ENCODE peak calls at places on chromosomes 12 and 14, in ten cellular contexts. R is ureter; Y is substantia nigra; F is nephron progenitor cell; M is stimulated activated CD4-positive, alpha-beta T cell treated with anti-CD3 and anti-CD28 coated beads, TNF-alpha, amount 100 ng/mL, for 1 hour; G is NCI-H2081; L is NCI-H1105; Q is foreskin fibroblast; J is activated naive CD8-positive, alpha-beta T cell treated with anti-CD3 and anti-CD28 coated beads, Interleukin-2, amount 10 ng/mL, durations not matched to agents 7 days and 5 days; W is activated CD4-positive, alpha-beta T cell treated with anti-CD3 and anti-CD28 coated beads, Interleukin-2, amount 50 U/mL, for 1 hour. I is an unnamed sample.

GRCh38 chr14:97166497-97166896 is 369.3 kb downstream of the VRK1 start:
- DNase-seq in R (no peak), Y (no peak), F (no peak), M (no peak), G (no peak), L (no peak), Q (no peak), J (no peak), W (no peak), I (no peak)

GRCh38 chr12:10365716-10366433 is 24.0 kb downstream of the KLRK1 start:
- DNase-seq in R (no peak), Y (peak; percentile 65), F (no peak), M (no peak), G (peak; percentile 56), L (peak; percentile 43), Q (no peak), J (no peak), W (no peak), I (no peak)

GRCh38 chr12:52366738-52367485 is at the start of gene KRT85:
- DNase-seq in R (no peak), Y (no peak), F (no peak), M (no peak), G (no peak), L (no peak), Q (no peak), J (peak; percentile 21), W (no peak), I (no peak)

GRCh38 chr12:52126050-52126604 is 46.6 kb downstream of the SMIM41 start:
- DNase-seq in R (peak; percentile 40), Y (no peak), F (no peak), M (no peak), G (peak; percentile 81), L (no peak), Q (no peak), J (no peak), W (no peak), I (no peak)

GRCh38 chr14:56100556-56100955 is 17.7 kb upstream of the PELI2 start:
- DNase-seq in R (no peak), Y (no peak), F (no peak), M (no peak), G (no peak), L (no peak), Q (no peak), J (no peak), W (no peak), I (no peak)

GRCh38 chr12:57105011-57105753 is 6.0 kb downstream of the STAT6 start:
- DNase-seq in R (no peak), Y (no peak), F (no peak), M (no peak), G (no peak), L (no peak), Q (no peak), J (no peak), W (no peak), I (no peak)

GRCh38 chr14:50714452-50715073 is 46.5 kb upstream of the SAV1 start:
- DNase-seq in R (no peak), Y (no peak), F (no peak), M (no peak), G (no peak), L (no peak), Q (peak; percentile 22), J (no peak), W (no peak), I (no peak)

GRCh38 chr12:1083086-1083887 is 92.3 kb downstream of the ERC1 start:
- DNase-seq in R (no peak), Y (peak; percentile 35), F (no peak), M (no peak), G (no peak), L (no peak), Q (no peak), J (no peak), W (no peak), I (no peak)

GRCh38 chr14:30345511-30345910 is 213.4 kb upstream of the G2E3 start:
- DNase-seq in R (no peak), Y (no peak), F (no peak), M (no peak), G (no peak), L (no peak), Q (no peak), J (no peak), W (no peak), I (no peak)

GRCh38 chr12:131759176-131759575 is 48.3 kb downstream of the SFSWAP start:
- DNase-seq in R (no peak), Y (no peak), F (no peak), M (no peak), G (no peak), L (no peak), Q (no peak), J (no peak), W (no peak), I (no peak)

GRCh38 chr12:11623382-11623781 is 26.1 kb upstream of the ETV6 start:
- DNase-seq in R (no peak), Y (no peak), F (no peak), M (no peak), G (no peak), L (no peak), Q (no peak), J (no peak), W (no peak), I (no peak)

I was measured in naive thymus-derived CD4-positive, alpha-beta T cell.